ENCODE peak calls at places on chromosomes 7 and 10, in seven cellular contexts. B is A549; Y is effector memory CD4-positive, alpha-beta T cell; M is right lobe of liver; T is CD4-positive, CD25-positive, alpha-beta regulatory T cell; W is neural progenitor cell; K is H9. Q is an unnamed sample.

GRCh38 chr7:20331231-20331880 is 656 bp downstream of the ITGB8 start:
- DNase-seq in Y (no peak), K (peak), W (peak), T (peak), M (peak), B (peak), Q (peak)

GRCh38 chr7:33129806-33130153 is 416 bp downstream of the BBS9 start:
- DNase-seq in M (no peak), B (no peak), Y (no peak), K (no peak), W (no peak), T (no peak), Q (no peak)

GRCh38 chr10:11328264-11329054 is 283.0 kb downstream of the USP6NL start:
- DNase-seq in Y (no peak), W (peak), B (no peak), M (no peak), T (no peak), K (no peak), Q (no peak)

GRCh38 chr7:55427800-55428199 is 62.7 kb downstream of the LANCL2 start:
- DNase-seq in M (no peak), T (no peak), K (no peak), B (no peak), Y (no peak), W (peak), Q (no peak)

GRCh38 chr7:42833411-42833810 is 78.5 kb downstream of the C7orf25 start:
- DNase-seq in T (no peak), Y (no peak), K (no peak), W (no peak), B (no peak), M (no peak), Q (no peak)

GRCh38 chr10:118204292-118204943 is 137.7 kb downstream of the FAM204A start:
- DNase-seq in M (no peak), W (no peak), B (no peak), Y (no peak), T (no peak), K (no peak), Q (no peak)

GRCh38 chr7:151503902-151504714 is 15.6 kb downstream of the RHEB start:
- DNase-seq in Y (no peak), T (no peak), W (no peak), K (no peak), B (peak), M (no peak), Q (no peak)

GRCh38 chr10:30463944-30464451 is 30.0 kb downstream of the MAP3K8 start:
- DNase-seq in T (no peak), K (no peak), W (no peak), B (peak), Y (no peak), M (no peak), Q (no peak)

GRCh38 chr7:97179454-97180104 is 62.1 kb downstream of the SDHAF3 start:
- DNase-seq in B (peak), T (peak), Y (no peak), M (no peak), K (peak), W (peak), Q (peak)

GRCh38 chr10:114638874-114639625 is 19.0 kb downstream of the ABLIM1 start:
- DNase-seq in T (no peak), Y (no peak), M (no peak), W (peak), K (no peak), B (no peak), Q (no peak)

GRCh38 chr7:38374507-38374906 is 101.1 kb upstream of the TARP start:
- DNase-seq in W (peak), K (no peak), T (peak), Y (no peak), M (no peak), B (peak), Q (no peak)

GRCh38 chr10:3681642-3682554 is 103.1 kb downstream of the KLF6 start:
- DNase-seq in W (no peak), B (no peak), K (no peak), Y (no peak), T (no peak), M (no peak), Q (no peak)

GRCh38 chr10:89283174-89283987 is 18.5 kb upstream of the IFIT2 start:
- DNase-seq in W (no peak), T (no peak), Y (no peak), M (no peak), B (no peak), K (no peak), Q (no peak)

GRCh38 chr10:35331894-35332640 is 4.2 kb upstream of the CCNY start:
- DNase-seq in Y (no peak), K (no peak), T (no peak), W (no peak), B (peak), M (no peak), Q (peak)

GRCh38 chr10:88080213-88080612 is 216.8 kb downstream of the PTEN start:
- DNase-seq in K (no peak), T (no peak), M (no peak), Y (no peak), B (peak), W (no peak), Q (no peak)

DNA sequence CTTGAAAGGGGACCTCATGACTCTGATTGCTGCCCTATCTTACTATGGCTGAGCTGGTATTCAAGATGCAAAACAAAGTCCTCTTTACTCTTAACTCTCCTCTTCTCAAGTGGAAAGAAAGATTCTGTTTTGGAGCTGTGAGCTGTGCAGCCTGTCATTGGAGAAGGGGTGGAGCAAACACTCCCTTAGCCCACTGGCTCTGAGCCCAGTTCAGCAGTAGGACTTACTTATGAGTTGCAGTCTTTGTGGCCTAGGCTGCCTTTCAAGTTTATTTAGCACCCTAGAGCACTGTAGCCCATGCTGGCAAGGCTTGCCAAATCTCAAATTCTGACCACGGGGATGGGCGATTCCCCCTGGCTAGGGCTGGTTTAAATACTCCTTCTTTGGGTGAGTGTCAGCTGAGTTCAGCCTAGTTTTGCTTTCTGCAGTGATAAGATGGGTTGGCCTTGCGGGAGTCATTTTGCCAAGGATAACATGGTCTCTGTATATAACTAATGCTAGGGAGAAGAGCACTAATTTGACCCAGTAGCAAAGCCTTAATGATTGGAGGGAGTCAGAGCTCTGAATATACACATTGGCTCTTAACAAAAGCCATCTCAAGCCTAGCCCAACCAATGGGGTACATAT is 110.2 kb downstream of the MYO3A start:
- DNase-seq in W (peak), M (no peak), Y (no peak), K (no peak), T (no peak), B (no peak), Q (no peak)
- H3K27ac ChIP-seq in W (no peak), M (no peak), Y (no peak), K (no peak), T (no peak), B (no peak), Q (no peak)

GRCh38 chr10:45582386-45582781 is 90.2 kb downstream of the ZFAND4 start:
- DNase-seq in K (no peak), Y (no peak), T (no peak), B (no peak), M (no peak), W (no peak), Q (no peak)

GRCh38 chr10:45578384-45578946 is 94.1 kb downstream of the ZFAND4 start:
- DNase-seq in T (no peak), K (no peak), M (no peak), Y (no peak), B (no peak), W (no peak), Q (no peak)

GRCh38 chr10:45580371-45580770 is 92.2 kb downstream of the ZFAND4 start:
- DNase-seq in Y (no peak), K (no peak), W (no peak), B (no peak), M (no peak), T (peak), Q (no peak)

GRCh38 chr10:45581497-45582385 is 90.8 kb downstream of the ZFAND4 start:
- DNase-seq in W (no peak), K (no peak), T (no peak), M (no peak), Y (no peak), B (no peak), Q (no peak)

GRCh38 chr10:45580781-45581496 is 91.6 kb downstream of the ZFAND4 start:
- DNase-seq in Y (no peak), K (no peak), B (no peak), M (no peak), W (no peak), T (no peak), Q (no peak)
- H3K27ac ChIP-seq in Y (peak), K (no peak), B (no peak), M (peak), W (no peak), T (peak), Q (peak)

GRCh38 chr10:6473901-6474370 is 106.1 kb downstream of the PRKCQ start:
- DNase-seq in B (no peak), W (no peak), Y (no peak), T (peak), M (no peak), K (no peak), Q (no peak)

GRCh38 chr10:6470894-6471618 is 109.0 kb downstream of the PRKCQ start:
- DNase-seq in Y (no peak), W (no peak), M (no peak), K (no peak), T (no peak), B (no peak), Q (no peak)

GRCh38 chr10:6476989-6477388 is 103.1 kb downstream of the PRKCQ start:
- DNase-seq in B (no peak), Y (no peak), W (no peak), K (no peak), M (no peak), T (no peak), Q (no peak)

GRCh38 chr10:6469661-6470060 is 110.4 kb downstream of the PRKCQ start:
- DNase-seq in Y (no peak), K (no peak), M (no peak), W (no peak), T (no peak), B (no peak), Q (no peak)

GRCh38 chr10:6473430-6473829 is 106.6 kb downstream of the PRKCQ start:
- DNase-seq in K (no peak), Y (peak), B (no peak), W (no peak), T (peak), M (no peak), Q (no peak)
- H3K27ac ChIP-seq in K (no peak), Y (peak), B (no peak), W (no peak), T (peak), M (no peak), Q (no peak)

DNA sequence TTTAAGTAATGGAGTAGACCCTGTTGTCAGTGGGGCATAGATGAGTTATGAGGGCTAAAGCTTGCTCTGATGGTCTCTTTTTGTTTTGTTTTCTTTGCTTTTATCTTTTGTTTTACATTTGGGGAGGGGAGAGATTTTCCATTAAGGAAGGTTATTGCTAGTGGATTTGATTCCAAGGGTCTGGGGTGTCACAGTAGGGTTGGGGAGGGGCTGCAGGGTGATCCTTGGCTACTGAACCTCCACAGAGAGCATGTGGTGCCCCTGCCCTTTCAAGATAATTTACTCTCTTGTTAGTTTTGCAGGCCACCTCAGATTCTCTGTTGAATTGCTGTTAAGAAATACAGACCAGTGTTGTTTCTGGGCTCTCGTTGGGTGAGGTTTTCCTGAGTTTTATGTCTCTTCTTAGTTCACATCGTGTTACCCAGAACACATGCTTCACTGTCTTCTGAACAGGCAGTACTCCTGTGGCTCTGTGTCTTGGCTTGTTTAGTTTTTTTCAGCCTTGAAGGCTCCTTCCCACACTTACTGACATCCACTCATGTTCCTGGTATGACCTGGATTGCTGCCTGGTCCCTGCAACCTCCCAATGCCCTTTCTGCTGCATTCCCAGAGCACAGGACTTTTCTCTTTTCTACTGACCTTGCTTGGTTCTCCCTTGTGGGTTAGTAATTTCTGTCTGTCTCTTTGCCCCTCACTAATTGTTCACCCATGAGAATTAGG is 4.3 kb downstream of the KIFBP start:
- DNase-seq in Y (no peak), K (no peak), T (no peak), M (no peak), B (no peak), W (no peak), Q (no peak)
- H3K27ac ChIP-seq in Y (no peak), K (no peak), T (no peak), M (no peak), B (no peak), W (no peak), Q (no peak)

Q was measured in Peyer's patch.